ENCODE peak calls at places on chromosomes 7 and 10, in seven cellular contexts. N is aorta; C is HL-60; F is CD8-positive, alpha-beta T cell; I is brain microvascular endothelial cell; J is B cell; M is activated CD4-positive, CD25-positive, alpha-beta regulatory T cell. E is an unnamed sample.

GRCh38 chr10:70477661-70478162 is 855 bp upstream of the PALD1 start:
- DNase-seq in N (no peak), C (peak; percentile 67), F (peak; percentile 47), I (no peak), J (peak; percentile 65), M (peak; percentile 29), E (peak; percentile 45)

GRCh38 chr7:12550956-12551355 is 19.6 kb upstream of the SCIN start:
- DNase-seq in N (no peak), C (no peak), F (no peak), I (peak; percentile 54), J (no peak), M (no peak), E (no peak)

GRCh38 chr10:110006358-110007170 is 1.2 kb upstream of the ADD3 start:
- DNase-seq in N (peak; percentile 84), C (no peak), F (no peak), I (peak; percentile 78), J (peak; percentile 43), M (no peak), E (peak; percentile 68)

GRCh38 chr7:81990395-81990794 is 220.5 kb upstream of the HGF start:
- DNase-seq in N (no peak), C (no peak), F (no peak), I (peak; percentile 6), J (no peak), M (no peak), E (no peak)

GRCh38 chr10:28812384-28813372 is 135.4 kb downstream of the BAMBI start:
- DNase-seq in N (no peak), C (no peak), F (no peak), I (no peak), J (no peak), M (no peak), E (no peak)

GRCh38 chr7:138945806-138946205 is 35.4 kb downstream of the KIAA1549 start:
- DNase-seq in N (no peak), C (no peak), F (no peak), I (no peak), J (no peak), M (no peak), E (no peak)

GRCh38 chr10:61899045-61899444 is 2.5 kb upstream of the ARID5B start:
- DNase-seq in N (no peak), C (no peak), F (no peak), I (peak; percentile 61), J (no peak), M (no peak), E (no peak)

GRCh38 chr7:149883452-149883861 is 9.7 kb downstream of the ATP6V0E2 start:
- DNase-seq in N (peak; percentile 88), C (no peak), F (no peak), I (peak; percentile 48), J (no peak), M (no peak), E (peak; percentile 54)

GRCh38 chr10:112286837-112287818 is 3.9 kb downstream of the TECTB start:
- DNase-seq in N (no peak), C (no peak), F (no peak), I (no peak), J (no peak), M (no peak), E (no peak)

GRCh38 chr10:118763202-118763988 is 8.6 kb upstream of the CACUL1 start:
- DNase-seq in N (no peak), C (no peak), F (no peak), I (no peak), J (no peak), M (no peak), E (no peak)

GRCh38 chr10:97450828-97451227 is 4.9 kb downstream of the ZDHHC16 start:
- DNase-seq in N (no peak), C (no peak), F (no peak), I (no peak), J (no peak), M (no peak), E (no peak)

GRCh38 chr10:80498039-80498832 is 39.5 kb upstream of the SH2D4B start:
- DNase-seq in N (no peak), C (no peak), F (no peak), I (no peak), J (no peak), M (no peak), E (no peak)

E was measured in heart left ventricle.